ENCODE peak calls at places on chromosomes 11 and 22, in seven cellular contexts. Q is OCI-LY7; Y is AML-193; U is KBM-7; X is Ammon's horn; M is mucosa of descending colon; F is stimulated activated naive CD8-positive, alpha-beta T cell treated with anti-CD3 and anti-CD28 coated beads, Interleukin-15, amount 100 ng/mL, for 72 hours. T is an unnamed sample.

GRCh38 chr22:25853501-25853900 is 111.5 kb downstream of the MYO18B start:
- DNase-seq in Q (no peak), Y (no peak), U (no peak), X (peak; percentile 36), M (no peak), F (no peak), T (no peak)

GRCh38 chr11:61331636-61332035 is 1.3 kb downstream of the DDB1 start:
- DNase-seq in Q (no peak), Y (peak; percentile 64), U (peak; percentile 34), X (no peak), M (no peak), F (no peak), T (no peak)

GRCh38 chr11:96447208-96447607 is 57.4 kb downstream of the JRKL start:
- DNase-seq in Q (no peak), Y (no peak), U (no peak), X (no peak), M (no peak), F (no peak), T (no peak)

GRCh38 chr22:49693416-49693815 is 134.3 kb downstream of the BRD1 start:
- DNase-seq in Q (no peak), Y (no peak), U (no peak), X (no peak), M (no peak), F (no peak), T (peak; percentile 12)

GRCh38 chr22:28917747-28918543 is 34.6 kb downstream of the ZNRF3 start:
- DNase-seq in Q (peak; percentile 40), Y (no peak), U (peak; percentile 30), X (peak; percentile 55), M (peak; percentile 70), F (no peak), T (no peak)

GRCh38 chr22:30078320-30079311 is 1.6 kb upstream of the HORMAD2 start:
- DNase-seq in Q (no peak), Y (no peak), U (no peak), X (peak; percentile 63), M (no peak), F (no peak), T (no peak)

GRCh38 chr11:73162196-73162740 is 20.1 kb upstream of the FCHSD2 start:
- DNase-seq in Q (peak; percentile 28), Y (no peak), U (peak; percentile 30), X (no peak), M (no peak), F (no peak), T (no peak)

GRCh38 chr11:93039841-93040240 is 70.4 kb downstream of the MTNR1B start:
- DNase-seq in Q (no peak), Y (no peak), U (no peak), X (no peak), M (no peak), F (no peak), T (no peak)

GRCh38 chr22:32810241-32811133 is 9.0 kb downstream of the TIMP3 start:
- DNase-seq in Q (no peak), Y (no peak), U (no peak), X (no peak), M (no peak), F (no peak), T (no peak)

GRCh38 chr11:129278586-129279319 is 86.6 kb upstream of the ARHGAP32 start:
- DNase-seq in Q (no peak), Y (no peak), U (no peak), X (no peak), M (peak; percentile 26), F (peak; percentile 29), T (no peak)

GRCh38 chr11:122439911-122440782 is 215.4 kb upstream of the UBASH3B start:
- DNase-seq in Q (no peak), Y (no peak), U (no peak), X (peak; percentile 56), M (no peak), F (no peak), T (no peak)

GRCh38 chr11:62171261-62171723 is 18.7 kb upstream of the SCGB1D1 start:
- DNase-seq in Q (peak; percentile 88), Y (peak; percentile 84), U (peak; percentile 88), X (peak; percentile 93), M (peak; percentile 99), F (peak; percentile 65), T (peak; percentile 81)

GRCh38 chr22:27752771-27753170 is 48.8 kb downstream of the MN1 start:
- DNase-seq in Q (no peak), Y (no peak), U (no peak), X (no peak), M (no peak), F (no peak), T (no peak)

GRCh38 chr11:64864473-64865285 is 13.7 kb downstream of the EHD1 start:
- DNase-seq in Q (peak; percentile 75), Y (no peak), U (no peak), X (no peak), M (peak; percentile 46), F (peak; percentile 70), T (peak; percentile 80)

GRCh38 chr11:124174001-124174400 is 9.1 kb upstream of the OR10D3 start:
- DNase-seq in Q (no peak), Y (no peak), U (no peak), X (peak; percentile 74), M (no peak), F (no peak), T (no peak)

GRCh38 chr11:12963789-12964536 is 45.2 kb upstream of the RASSF10 start:
- DNase-seq in Q (peak; percentile 57), Y (peak; percentile 20), U (peak; percentile 67), X (peak; percentile 72), M (peak; percentile 84), F (peak; percentile 52), T (peak; percentile 65)

GRCh38 chr11:82867495-82868082 is 32.6 kb downstream of the PRCP start:
- DNase-seq in Q (peak; percentile 92), Y (peak; percentile 74), U (peak; percentile 81), X (peak; percentile 84), M (peak; percentile 98), F (peak; percentile 67), T (peak; percentile 88)

GRCh38 chr11:77487790-77488189 is 13.9 kb upstream of the PAK1 start:
- DNase-seq in Q (no peak), Y (no peak), U (no peak), X (no peak), M (no peak), F (no peak), T (no peak)

GRCh38 chr22:26406118-26406517 is 22.9 kb upstream of the ASPHD2 start:
- DNase-seq in Q (no peak), Y (no peak), U (no peak), X (no peak), M (no peak), F (no peak), T (no peak)

GRCh38 chr22:49678137-49678841 is 149.4 kb downstream of the BRD1 start:
- DNase-seq in Q (no peak), Y (no peak), U (no peak), X (no peak), M (no peak), F (no peak), T (no peak)

GRCh38 chr11:62835336-62835735 is 2.7 kb upstream of the TEX54 start:
- DNase-seq in Q (no peak), Y (no peak), U (no peak), X (no peak), M (no peak), F (no peak), T (no peak)

T was measured in ureter.